ENCODE peak calls at places on chromosomes 4 and X, in six cellular contexts. D, M, B, U, K and W are unnamed samples.

GRCh38 chr4:13599159-13599558 is 28.4 kb downstream of the BOD1L1 start:
- DNase-seq in M (no peak), D (no peak), K (no peak), U (no peak), B (no peak), W (no peak)

GRCh38 chr4:78293348-78293747 is 236.2 kb downstream of the FRAS1 start:
- DNase-seq in M (peak), B (peak), D (no peak), U (peak), K (no peak), W (no peak)

GRCh38 chrX:19776753-19777152 is 110.6 kb downstream of the SH3KBP1 start:
- DNase-seq in K (no peak), D (no peak), U (no peak), B (no peak), M (no peak), W (no peak)

GRCh38 chr4:3786196-3786869 is 20.1 kb downstream of the ADRA2C start:
- DNase-seq in D (no peak), K (peak), B (no peak), U (no peak), M (no peak), W (peak)

GRCh38 chr4:83558059-83558648 is 22.2 kb downstream of the GPAT3 start:
- DNase-seq in U (no peak), M (no peak), B (no peak), K (no peak), D (no peak), W (no peak)

GRCh38 chr4:5004496-5004895 is 14.8 kb downstream of the CYTL1 start:
- DNase-seq in K (no peak), M (no peak), U (no peak), B (no peak), D (no peak), W (no peak)

GRCh38 chr4:180197471-180197870 is 2045.7 kb upstream of the TENM3 start:
- DNase-seq in M (no peak), K (no peak), U (no peak), B (no peak), D (no peak), W (no peak)

GRCh38 chr4:162011039-162011438 is 152.8 kb downstream of the FSTL5 start:
- DNase-seq in M (peak), U (peak), B (peak), K (no peak), D (no peak), W (no peak)

GRCh38 chr4:16083217-16084191 is at the start of gene PROM1:
- DNase-seq in B (no peak), M (no peak), U (no peak), D (no peak), K (peak), W (no peak)

GRCh38 chr4:3516836-3517730 is 15.1 kb downstream of the LRPAP1 start:
- DNase-seq in M (no peak), B (peak), D (no peak), K (peak), U (no peak), W (no peak)

GRCh38 chrX:19121898-19122640 is at the start of gene ADGRG2:
- DNase-seq in M (peak), D (no peak), K (peak), B (peak), U (peak), W (no peak)

GRCh38 chrX:19303216-19303880 is 40.4 kb upstream of the PDHA1 start:
- DNase-seq in U (peak), B (peak), K (no peak), M (peak), D (peak), W (no peak)

DNA sequence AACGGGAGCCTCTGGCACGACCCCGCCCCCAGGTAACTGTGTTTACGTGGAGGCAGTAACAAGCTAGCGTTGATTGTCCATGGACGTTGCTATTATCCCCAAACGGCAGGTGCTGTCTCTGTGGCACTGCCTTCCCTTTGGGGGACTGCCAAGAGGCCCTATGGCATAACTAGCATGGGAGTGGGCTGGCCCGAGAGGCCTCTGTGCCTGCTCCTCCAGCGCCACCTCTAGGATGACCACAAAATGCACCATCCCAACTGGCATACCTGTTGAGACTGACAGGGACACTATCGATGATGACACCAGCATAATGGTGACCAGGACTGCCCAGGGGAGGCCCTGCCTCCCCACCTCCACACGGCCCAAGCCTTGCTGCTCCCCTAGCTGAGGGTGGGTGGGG is 1.5 kb downstream of the SRPK3 start:
- DNase-seq in K (no peak), M (no peak), B (no peak), U (no peak), D (no peak), W (no peak)
- H3K4me3 ChIP-seq in K (no peak), M (no peak), B (no peak), U (no peak), D (no peak), W (no peak)

DNA sequence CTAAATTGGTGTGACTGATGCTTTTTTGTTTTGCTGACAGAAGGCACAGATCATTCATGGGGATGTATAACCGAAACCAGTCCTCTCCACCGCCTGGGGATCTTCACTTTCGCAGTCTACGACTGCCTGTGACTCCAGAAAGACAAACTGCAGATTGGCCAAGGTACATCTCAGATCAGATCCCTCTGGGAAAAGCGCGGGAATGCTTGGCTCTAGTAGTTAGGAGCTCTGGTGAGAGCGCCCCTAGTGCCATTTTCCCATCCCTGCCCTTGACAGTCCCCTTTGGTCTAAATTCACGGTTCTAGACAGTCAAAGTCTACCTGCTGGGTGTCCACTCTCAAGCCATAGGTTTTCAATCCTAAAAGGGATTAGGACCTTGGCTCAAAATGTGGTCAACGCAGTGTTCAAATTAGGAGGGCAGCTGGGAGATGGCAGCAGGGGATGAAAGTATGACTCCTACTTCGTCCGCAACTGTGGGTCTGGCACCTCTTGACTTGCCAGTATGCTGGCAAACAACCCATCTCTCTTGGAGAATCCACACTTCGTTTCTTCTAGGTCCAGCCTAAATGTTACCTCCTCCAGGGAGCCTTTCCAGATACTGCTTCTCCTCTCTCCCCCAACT is 6.9 kb upstream of the HAND2 start:
- DNase-seq in M (no peak), U (no peak), K (no peak), B (no peak), D (peak), W (no peak)
- TF ChIP-seq CTCF in M (no peak), U (peak), K (no peak), B (no peak), D (peak), W (peak)

GRCh38 chrX:30310429-30311206 is 1.4 kb upstream of the NR0B1 start:
- DNase-seq in D (no peak), M (no peak), B (no peak), U (no peak), K (no peak), W (no peak)

GRCh38 chrX:30304866-30305265 is 4.3 kb downstream of the NR0B1 start:
- DNase-seq in K (no peak), D (no peak), U (no peak), M (no peak), B (no peak), W (no peak)

GRCh38 chrX:30309139-30309571 is at the start of gene NR0B1:
- DNase-seq in D (no peak), U (peak), K (peak), B (no peak), M (peak), W (no peak)

GRCh38 chrX:30307466-30307865 is 1.7 kb downstream of the NR0B1 start:
- DNase-seq in B (no peak), M (no peak), D (no peak), K (no peak), U (no peak), W (no peak)

GRCh38 chrX:30308263-30309138 is 689 bp downstream of the NR0B1 start:
- DNase-seq in U (no peak), D (no peak), B (peak), M (peak), K (peak), W (no peak)
- H3K4me3 ChIP-seq in U (no peak), D (peak), B (no peak), M (peak), K (no peak), W (no peak)

GRCh38 chrX:49232525-49232924 is 615 bp downstream of the CACNA1F start:
- DNase-seq in D (no peak), B (no peak), U (no peak), K (no peak), M (no peak), W (no peak)

GRCh38 chrX:49228185-49228584 is 5.0 kb downstream of the CACNA1F start:
- DNase-seq in K (no peak), U (no peak), M (no peak), B (no peak), D (no peak), W (no peak)

GRCh38 chrX:49233176-49233575 is at the start of gene CACNA1F:
- DNase-seq in K (no peak), B (no peak), U (no peak), D (no peak), M (no peak), W (no peak)

GRCh38 chrX:49231333-49232000 is 1.7 kb downstream of the CACNA1F start:
- DNase-seq in M (no peak), D (no peak), K (no peak), U (no peak), B (no peak), W (no peak)

DNA sequence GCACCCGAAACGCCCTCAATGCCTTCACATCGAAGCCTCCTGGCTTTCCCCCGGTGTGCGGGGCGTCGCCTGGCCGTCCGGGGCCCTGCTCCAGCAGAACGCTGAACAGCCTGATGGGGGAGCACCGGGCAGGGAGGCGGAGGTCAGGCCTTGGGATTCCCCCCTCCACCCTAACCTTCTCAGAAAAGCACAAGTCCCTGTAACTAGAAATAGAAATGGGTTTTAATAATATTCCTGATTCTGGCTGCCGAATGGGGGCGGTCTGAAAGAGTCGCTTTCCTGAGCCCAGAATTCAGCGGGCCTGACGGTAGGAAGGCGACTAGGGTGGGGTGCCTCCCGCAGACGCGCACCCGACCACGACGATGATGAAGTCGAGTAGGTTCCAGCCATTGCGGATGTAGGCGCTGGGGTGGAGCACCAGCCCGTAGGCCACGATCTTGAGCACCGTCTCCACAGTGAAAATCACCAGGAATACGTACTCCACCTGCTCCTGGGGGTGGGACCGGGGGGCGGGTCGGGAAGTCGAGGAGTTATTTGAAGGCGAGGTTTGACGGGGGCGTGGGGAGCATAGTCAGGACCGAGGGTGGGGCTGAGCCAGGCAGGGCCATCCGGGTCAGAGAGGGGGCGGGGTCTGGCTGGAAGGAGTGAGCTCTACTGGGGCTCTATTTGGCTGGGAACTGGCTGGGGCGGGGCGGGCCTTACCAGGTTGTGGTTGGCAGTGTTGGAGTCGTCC is 2.5 kb downstream of the CACNA1F start:
- DNase-seq in K (peak), D (peak), M (no peak), U (no peak), B (no peak), W (no peak)
- TF ChIP-seq CTCF in K (no peak), D (no peak), M (no peak), U (peak), B (no peak), W (no peak)

GRCh38 chr4:24799544-24800272 is 4.3 kb downstream of the SOD3 start:
- DNase-seq in B (no peak), D (no peak), K (no peak), U (peak), M (no peak), W (no peak)
- H3K4me3 ChIP-seq in B (no peak), D (peak), K (no peak), U (no peak), M (no peak), W (no peak)

GRCh38 chr4:88791274-88791673 is 93.6 kb upstream of the NAP1L5 start:
- DNase-seq in B (peak), U (peak), D (no peak), M (peak), K (no peak), W (no peak)
- TF ChIP-seq CTCF in B (no peak), U (peak), D (no peak), M (peak), K (no peak), W (peak)

GRCh38 chrX:10900585-10901289 is 210.4 kb upstream of the HCCS start:
- DNase-seq in K (no peak), D (no peak), U (peak), B (peak), M (peak), W (peak)
- H3K4me3 ChIP-seq in K (no peak), D (no peak), U (no peak), B (no peak), M (no peak), W (no peak)